ENCODE peak calls at places on chromosomes 2 and 18, in nine cellular contexts. M, N, B, Q, E, T, J, C and W are unnamed samples.

GRCh38 chr2:151999058-151999457 is 99.8 kb downstream of the CACNB4 start:
- DNase-seq in M (peak; percentile 37), N (peak; percentile 66), B (peak; percentile 32), Q (peak; percentile 64), E (peak; percentile 19), T (peak; percentile 22), J (peak; percentile 41), C (no peak), W (peak; percentile 28)

GRCh38 chr2:176038694-176039093 is 36.6 kb upstream of the LNPK start:
- DNase-seq in M (no peak), N (peak; percentile 11), B (no peak), Q (no peak), E (no peak), T (no peak), J (no peak), C (no peak), W (no peak)

GRCh38 chr2:86199834-86200177 is 549 bp downstream of the MRPL35 start:
- DNase-seq in M (no peak), N (no peak), B (no peak), Q (no peak), E (no peak), T (no peak), J (no peak), C (no peak), W (no peak)

GRCh38 chr2:135817946-135818345 is 19.0 kb downstream of the LCT start:
- DNase-seq in M (no peak), N (no peak), B (peak; percentile 48), Q (no peak), E (no peak), T (no peak), J (no peak), C (no peak), W (no peak)

GRCh38 chr2:223797811-223798721 is 39.3 kb downstream of the AP1S3 start:
- DNase-seq in M (peak; percentile 73), N (peak; percentile 66), B (peak; percentile 81), Q (peak; percentile 14), E (peak; percentile 56), T (no peak), J (no peak), C (no peak), W (no peak)

GRCh38 chr2:263774-264492 is at the start of gene SH3YL1:
- DNase-seq in M (peak; percentile 7), N (peak; percentile 14), B (peak; percentile 60), Q (peak; percentile 42), E (peak; percentile 68), T (peak; percentile 24), J (peak; percentile 31), C (no peak), W (no peak)

GRCh38 chr2:273338-273737 is 8.6 kb downstream of the ACP1 start:
- DNase-seq in M (no peak), N (no peak), B (no peak), Q (no peak), E (no peak), T (no peak), J (no peak), C (no peak), W (no peak)

GRCh38 chr18:37122877-37123276 is 293.9 kb downstream of the KIAA1328 start:
- DNase-seq in M (no peak), N (no peak), B (peak; percentile 30), Q (no peak), E (no peak), T (no peak), J (no peak), C (no peak), W (no peak)

GRCh38 chr18:25805939-25806338 is 284.5 kb downstream of the SS18 start:
- DNase-seq in M (no peak), N (no peak), B (no peak), Q (peak; percentile 56), E (no peak), T (no peak), J (no peak), C (no peak), W (no peak)
- H3K4me3 ChIP-seq in M (no peak overlapping the region), N (no peak overlapping the region), B (no peak overlapping the region), Q (no peak overlapping the region), E (no peak overlapping the region), T (no peak overlapping the region), J (no peak overlapping the region), C (no peak overlapping the region), W (no peak overlapping the region)

GRCh38 chr2:70529663-70530062 is 24.0 kb downstream of the TGFA start:
- DNase-seq in M (no peak), N (no peak), B (no peak), Q (no peak), E (no peak), T (no peak), J (no peak), C (no peak), W (no peak)
- H3K4me1 ChIP-seq in M (no peaks in the 10 kb centered on the region), N (peaks cover 45% of the 10 kb centered on the region), B (no peaks in the 10 kb centered on the region), Q (peaks cover 3% of the 10 kb centered on the region), E (peaks cover 31% of the 10 kb centered on the region), T (no peaks in the 10 kb centered on the region), J (peaks cover 37% of the 10 kb centered on the region), C (peaks cover 6% of the 10 kb centered on the region), W (peaks cover 16% of the 10 kb centered on the region)

GRCh38 chr2:11616097-11616687 is 53.8 kb downstream of the NTSR2 start:
- DNase-seq in M (no peak), N (no peak), B (no peak), Q (no peak), E (no peak), T (no peak), J (no peak), C (no peak), W (no peak)
- TF ChIP-seq CTCF in M (no peak), N (no peak), B (no peak), Q (no peak), E (no peak), T (no peak), J (no peak), C (no peak), W (no peak)

DNA sequence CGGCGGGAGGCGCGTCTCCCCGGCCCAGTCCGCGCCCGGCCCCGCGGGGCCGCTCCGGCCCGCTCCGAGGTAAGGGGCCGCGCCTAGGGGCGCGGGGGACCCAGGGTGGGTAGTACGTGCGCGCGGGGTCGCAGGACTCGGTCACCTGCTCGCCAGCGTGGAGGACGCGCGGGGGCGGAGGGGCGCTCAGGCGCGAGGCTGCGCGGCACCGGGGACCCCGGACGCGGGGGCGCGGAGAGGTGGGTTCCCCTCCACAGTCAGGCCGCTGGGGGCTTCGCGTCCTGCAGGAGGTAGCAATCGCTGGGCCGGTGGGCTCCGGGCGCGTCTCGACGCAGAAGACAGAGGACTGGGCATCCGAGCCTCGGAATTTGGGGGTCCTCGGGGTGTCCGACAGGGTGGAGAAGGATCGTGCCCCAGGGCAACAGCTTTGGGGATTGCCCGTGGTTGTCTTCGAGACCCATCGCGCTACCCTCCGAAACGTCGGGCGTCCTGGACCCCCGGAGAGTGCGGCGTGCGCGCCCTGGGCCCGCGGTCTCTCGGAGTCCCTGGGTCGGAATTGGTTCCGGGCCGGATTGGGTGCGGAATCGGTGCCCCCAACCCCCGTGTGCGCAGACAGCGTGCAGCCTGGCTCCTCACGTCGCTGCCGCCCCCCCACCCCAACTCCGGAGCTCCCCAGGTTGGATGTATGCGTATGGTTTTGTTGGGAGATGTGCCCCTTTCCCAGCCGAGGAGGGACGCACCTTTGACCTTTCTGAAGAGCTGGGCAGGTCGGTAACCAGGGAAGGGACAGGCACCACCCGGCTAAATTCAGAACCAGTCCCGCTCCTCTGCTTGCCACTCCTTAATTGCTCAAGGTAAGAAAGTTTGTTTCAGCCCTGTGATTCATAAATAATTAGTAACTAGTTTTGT is 661 bp downstream of the NPAS2 start:
- DNase-seq in M (peak; percentile 54), N (no peak), B (no peak), Q (no peak), E (peak; percentile 48), T (peak; percentile 29), J (no peak), C (no peak), W (no peak)
- H3K4me3 ChIP-seq in M (peak overlapping the region; percentile 87), N (peak overlapping the region; percentile 96), B (peak overlapping the region; percentile 54), Q (peak overlapping the region; percentile 30), E (peak overlapping the region; percentile 77), T (peak overlapping the region; percentile 82), J (peak overlapping the region; percentile 80), C (peak overlapping the region; percentile 91), W (peak overlapping the region; percentile 91)

DNA sequence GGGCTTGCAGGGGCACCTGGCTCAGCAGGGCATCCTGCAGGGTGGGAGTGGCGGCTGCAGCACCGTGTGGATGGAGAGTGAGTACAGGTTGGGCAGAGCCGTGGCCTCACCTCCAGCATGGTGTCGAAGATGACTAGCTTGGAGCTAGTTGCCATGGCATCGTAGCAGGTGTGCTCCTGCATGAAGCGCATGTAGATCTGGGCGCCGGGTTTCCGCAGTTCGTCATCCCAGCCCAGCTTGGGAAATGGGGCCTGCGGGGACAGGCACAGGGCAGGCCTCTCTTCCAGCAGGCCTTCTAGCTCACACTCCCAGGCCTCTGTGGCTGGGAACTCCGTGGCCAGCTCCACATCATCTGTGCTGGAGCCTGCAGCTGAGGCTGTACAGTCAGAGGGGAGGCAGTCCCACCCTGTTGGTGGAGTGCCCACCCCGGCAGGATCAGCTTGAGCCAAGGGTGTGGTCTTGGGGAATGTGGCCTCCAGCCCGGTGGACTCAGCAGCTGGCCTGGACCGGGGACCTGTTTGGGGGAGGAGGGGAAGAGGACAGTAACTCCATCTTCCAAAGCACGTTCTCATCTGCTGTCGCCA is 1.6 kb downstream of the PRKAG3 start:
- DNase-seq in M (no peak), N (no peak), B (no peak), Q (no peak), E (no peak), T (peak; percentile 61), J (peak; percentile 61), C (peak; percentile 64), W (peak; percentile 78)
- H3K4me1 ChIP-seq in M (peaks cover 17% of the 10 kb centered on the region), N (peaks cover 8% of the 10 kb centered on the region), B (no peaks in the 10 kb centered on the region), Q (no peaks in the 10 kb centered on the region), E (peaks cover 12% of the 10 kb centered on the region), T (peaks cover 9% of the 10 kb centered on the region), J (peaks cover 10% of the 10 kb centered on the region), C (peaks cover 26% of the 10 kb centered on the region), W (peaks cover 6% of the 10 kb centered on the region)